ENCODE peak calls at places on chromosomes 6 and 20, in eight cellular contexts. One of them, this sample, is unnamed.
A peak's percentile ranks its signal among the peaks of the same experiment; 100 is the strongest.

GRCh38 chr6:27866370-27867050 is 45.7 kb downstream of the OR2B2 start:
- DNase-seq in ELR: peak; percentile 90
- DNase-seq in activated CD8-positive, alpha-beta memory T cell treated with anti-CD3 and anti-CD28 coated beads for 4 hours: no peak
- DNase-seq in glutamatergic neuron: no peak
- DNase-seq in GF-D8: peak; percentile 70
- DNase-seq in body of pancreas: no peak
- DNase-seq in T-helper 22 cell: no peak
- DNase-seq in MCF 10A: peak; percentile 80
- DNase-seq in this sample: peak; percentile 82

GRCh38 chr20:35467339-35468224 is 12.2 kb downstream of the CEP250 start:
- DNase-seq in ELR: peak; percentile 47
- DNase-seq in activated CD8-positive, alpha-beta memory T cell treated with anti-CD3 and anti-CD28 coated beads for 4 hours: no peak
- DNase-seq in glutamatergic neuron: no peak
- DNase-seq in GF-D8: no peak
- DNase-seq in body of pancreas: no peak
- DNase-seq in T-helper 22 cell: no peak
- DNase-seq in MCF 10A: peak; percentile 51
- DNase-seq in this sample: no peak

GRCh38 chr6:164097557-164098398 is 683.3 kb downstream of the QKI start:
- DNase-seq in ELR: peak; percentile 69
- DNase-seq in activated CD8-positive, alpha-beta memory T cell treated with anti-CD3 and anti-CD28 coated beads for 4 hours: no peak
- DNase-seq in glutamatergic neuron: no peak
- DNase-seq in GF-D8: peak; percentile 50
- DNase-seq in body of pancreas: no peak
- DNase-seq in T-helper 22 cell: no peak
- DNase-seq in MCF 10A: peak; percentile 73
- DNase-seq in this sample: no peak

GRCh38 chr6:80376411-80376810 is 269.9 kb downstream of the BCKDHB start:
- DNase-seq in ELR: no peak
- DNase-seq in activated CD8-positive, alpha-beta memory T cell treated with anti-CD3 and anti-CD28 coated beads for 4 hours: no peak
- DNase-seq in glutamatergic neuron: no peak
- DNase-seq in GF-D8: no peak
- DNase-seq in body of pancreas: no peak
- DNase-seq in T-helper 22 cell: no peak
- DNase-seq in MCF 10A: no peak
- DNase-seq in this sample: no peak

GRCh38 chr6:30143780-30144179 is 7.8 kb downstream of the TRIM40 start:
- DNase-seq in ELR: no peak
- DNase-seq in activated CD8-positive, alpha-beta memory T cell treated with anti-CD3 and anti-CD28 coated beads for 4 hours: no peak
- DNase-seq in glutamatergic neuron: no peak
- DNase-seq in GF-D8: no peak
- DNase-seq in body of pancreas: no peak
- DNase-seq in T-helper 22 cell: no peak
- DNase-seq in MCF 10A: no peak
- DNase-seq in this sample: no peak

GRCh38 chr6:88520020-88520338 is 353.8 kb upstream of the CNR1 start:
- DNase-seq in ELR: no peak
- DNase-seq in activated CD8-positive, alpha-beta memory T cell treated with anti-CD3 and anti-CD28 coated beads for 4 hours: no peak
- DNase-seq in glutamatergic neuron: no peak
- DNase-seq in GF-D8: no peak
- DNase-seq in body of pancreas: no peak
- DNase-seq in T-helper 22 cell: no peak
- DNase-seq in MCF 10A: no peak
- DNase-seq in this sample: no peak

GRCh38 chr6:131390322-131390721 is 182.7 kb upstream of the ARG1 start:
- DNase-seq in ELR: no peak
- DNase-seq in activated CD8-positive, alpha-beta memory T cell treated with anti-CD3 and anti-CD28 coated beads for 4 hours: no peak
- DNase-seq in glutamatergic neuron: no peak
- DNase-seq in GF-D8: no peak
- DNase-seq in body of pancreas: no peak
- DNase-seq in T-helper 22 cell: no peak
- DNase-seq in MCF 10A: no peak
- DNase-seq in this sample: no peak

GRCh38 chr6:45877970-45878590 is 137.6 kb downstream of the CLIC5 start:
- DNase-seq in ELR: no peak
- DNase-seq in activated CD8-positive, alpha-beta memory T cell treated with anti-CD3 and anti-CD28 coated beads for 4 hours: no peak
- DNase-seq in glutamatergic neuron: no peak
- DNase-seq in GF-D8: no peak
- DNase-seq in body of pancreas: no peak
- DNase-seq in T-helper 22 cell: no peak
- DNase-seq in MCF 10A: no peak
- DNase-seq in this sample: no peak

GRCh38 chr6:111764238-111765182 is 108.7 kb downstream of the FYN start:
- DNase-seq in ELR: no peak
- DNase-seq in activated CD8-positive, alpha-beta memory T cell treated with anti-CD3 and anti-CD28 coated beads for 4 hours: peak; percentile 46
- DNase-seq in glutamatergic neuron: no peak
- DNase-seq in GF-D8: no peak
- DNase-seq in body of pancreas: no peak
- DNase-seq in T-helper 22 cell: peak; percentile 56
- DNase-seq in MCF 10A: no peak
- DNase-seq in this sample: no peak

GRCh38 chr20:48040491-48040890 is 255.2 kb upstream of the SULF2 start:
- DNase-seq in ELR: no peak
- DNase-seq in activated CD8-positive, alpha-beta memory T cell treated with anti-CD3 and anti-CD28 coated beads for 4 hours: no peak
- DNase-seq in glutamatergic neuron: no peak
- DNase-seq in GF-D8: no peak
- DNase-seq in body of pancreas: no peak
- DNase-seq in T-helper 22 cell: no peak
- DNase-seq in MCF 10A: no peak
- DNase-seq in this sample: no peak

GRCh38 chr20:57616143-57616951 is 3.9 kb downstream of the ZBP1 start:
- DNase-seq in ELR: no peak
- DNase-seq in activated CD8-positive, alpha-beta memory T cell treated with anti-CD3 and anti-CD28 coated beads for 4 hours: no peak
- DNase-seq in glutamatergic neuron: no peak
- DNase-seq in GF-D8: no peak
- DNase-seq in body of pancreas: no peak
- DNase-seq in T-helper 22 cell: no peak
- DNase-seq in MCF 10A: no peak
- DNase-seq in this sample: no peak

GRCh38 chr6:75991941-75992340 is 80.5 kb downstream of the IMPG1 start:
- DNase-seq in ELR: no peak
- DNase-seq in activated CD8-positive, alpha-beta memory T cell treated with anti-CD3 and anti-CD28 coated beads for 4 hours: no peak
- DNase-seq in glutamatergic neuron: no peak
- DNase-seq in GF-D8: no peak
- DNase-seq in body of pancreas: no peak
- DNase-seq in T-helper 22 cell: no peak
- DNase-seq in MCF 10A: no peak
- DNase-seq in this sample: no peak

GRCh38 chr6:51369485-51369884 is 550.8 kb downstream of the TFAP2B start:
- DNase-seq in ELR: no peak
- DNase-seq in activated CD8-positive, alpha-beta memory T cell treated with anti-CD3 and anti-CD28 coated beads for 4 hours: no peak
- DNase-seq in glutamatergic neuron: no peak
- DNase-seq in GF-D8: no peak
- DNase-seq in body of pancreas: no peak
- DNase-seq in T-helper 22 cell: no peak
- DNase-seq in MCF 10A: no peak
- DNase-seq in this sample: no peak

GRCh38 chr6:7911345-7911725 is 747 bp upstream of the TXNDC5 start:
- DNase-seq in ELR: no peak
- DNase-seq in activated CD8-positive, alpha-beta memory T cell treated with anti-CD3 and anti-CD28 coated beads for 4 hours: no peak
- DNase-seq in glutamatergic neuron: no peak
- DNase-seq in GF-D8: no peak
- DNase-seq in body of pancreas: no peak
- DNase-seq in T-helper 22 cell: no peak
- DNase-seq in MCF 10A: no peak
- DNase-seq in this sample: peak; percentile 27

GRCh38 chr6:119830494-119831295 is 481.1 kb upstream of the MAN1A1 start:
- DNase-seq in ELR: no peak
- DNase-seq in activated CD8-positive, alpha-beta memory T cell treated with anti-CD3 and anti-CD28 coated beads for 4 hours: no peak
- DNase-seq in glutamatergic neuron: no peak
- DNase-seq in GF-D8: no peak
- DNase-seq in body of pancreas: no peak
- DNase-seq in T-helper 22 cell: no peak
- DNase-seq in MCF 10A: peak; percentile 88
- DNase-seq in this sample: no peak

GRCh38 chr6:7249946-7250643 is 62.9 kb downstream of the SSR1 start:
- DNase-seq in ELR: peak; percentile 41
- DNase-seq in activated CD8-positive, alpha-beta memory T cell treated with anti-CD3 and anti-CD28 coated beads for 4 hours: no peak
- DNase-seq in glutamatergic neuron: no peak
- DNase-seq in GF-D8: no peak
- DNase-seq in body of pancreas: no peak
- DNase-seq in T-helper 22 cell: no peak
- DNase-seq in MCF 10A: no peak
- DNase-seq in this sample: no peak

GRCh38 chr6:4055420-4056041 is 23.4 kb downstream of the FAM217A start:
- DNase-seq in ELR: peak; percentile 91
- DNase-seq in activated CD8-positive, alpha-beta memory T cell treated with anti-CD3 and anti-CD28 coated beads for 4 hours: no peak
- DNase-seq in glutamatergic neuron: no peak
- DNase-seq in GF-D8: no peak
- DNase-seq in body of pancreas: peak; percentile 55
- DNase-seq in T-helper 22 cell: no peak
- DNase-seq in MCF 10A: peak; percentile 80
- DNase-seq in this sample: peak; percentile 26

GRCh38 chr6:47483853-47484546 is 6.4 kb downstream of the CD2AP start:
- DNase-seq in ELR: peak; percentile 67
- DNase-seq in activated CD8-positive, alpha-beta memory T cell treated with anti-CD3 and anti-CD28 coated beads for 4 hours: no peak
- DNase-seq in glutamatergic neuron: no peak
- DNase-seq in GF-D8: no peak
- DNase-seq in body of pancreas: no peak
- DNase-seq in T-helper 22 cell: no peak
- DNase-seq in MCF 10A: peak; percentile 63
- DNase-seq in this sample: no peak

This sample was measured in G401.